ENCODE peak calls at places on chromosomes 4 and X, in nine cellular contexts. B, C, Y, M, I, V, Z, J and P are unnamed samples.

GRCh38 chrX:68681443-68681941 is 34.0 kb downstream of the STARD8 start:
- DNase-seq in M (peak), V (no peak), Y (no peak), I (peak), J (no peak), B (no peak), C (no peak), Z (no peak), P (no peak)

GRCh38 chr4:36476135-36476534 is 194.7 kb downstream of the DTHD1 start:
- DNase-seq in C (no peak), I (no peak), M (no peak), Y (no peak), B (no peak), Z (no peak), V (no peak), J (no peak), P (no peak)

GRCh38 chrX:3585719-3586118 is 127.7 kb downstream of the PRKX start:
- DNase-seq in J (no peak), B (no peak), C (no peak), Y (no peak), I (no peak), M (no peak), V (no peak), Z (peak), P (no peak)

GRCh38 chr4:15034071-15034764 is 31.9 kb downstream of the CPEB2 start:
- DNase-seq in B (no peak), C (no peak), M (peak), Y (no peak), Z (no peak), J (no peak), V (no peak), I (peak), P (no peak)

GRCh38 chrX:31656013-31656412 is 584.2 kb upstream of the FTHL17 start:
- DNase-seq in Y (no peak), I (peak), B (no peak), J (no peak), C (no peak), Z (no peak), V (no peak), M (peak), P (no peak)

GRCh38 chrX:71910526-71911022 is at the start of gene NHSL2:
- DNase-seq in Z (peak), M (peak), C (no peak), Y (no peak), B (no peak), I (no peak), V (no peak), J (no peak), P (no peak)

GRCh38 chr4:140163029-140163810 is 9.2 kb upstream of the MAML3 start:
- DNase-seq in V (no peak), J (no peak), C (no peak), I (peak), Y (no peak), B (no peak), M (peak), Z (no peak), P (no peak)

GRCh38 chr4:74202062-74202586 is 44.2 kb downstream of the MTHFD2L start:
- DNase-seq in V (no peak), C (no peak), Z (no peak), Y (no peak), B (no peak), J (no peak), M (peak), I (peak), P (no peak)

GRCh38 chrX:55663584-55663983 is 40.4 kb downstream of the FOXR2 start:
- DNase-seq in B (no peak), C (no peak), J (no peak), V (no peak), Z (no peak), M (no peak), Y (no peak), I (no peak), P (no peak)

GRCh38 chrX:153669174-153669890 is 4.3 kb downstream of the PNCK start:
- DNase-seq in B (peak), Y (no peak), Z (no peak), C (no peak), J (no peak), M (no peak), V (no peak), I (peak), P (no peak)

GRCh38 chr4:154686838-154687237 is 57.0 kb upstream of the LRAT start:
- DNase-seq in V (no peak), Z (no peak), J (no peak), B (no peak), C (no peak), Y (no peak), M (no peak), I (no peak), P (no peak)

GRCh38 chr4:81405900-81406401 is 65.8 kb downstream of the RASGEF1B start:
- DNase-seq in J (peak), M (peak), C (peak), V (no peak), Z (peak), I (peak), B (peak), Y (peak), P (no peak)

GRCh38 chrX:68461541-68461940 is 28.2 kb upstream of the OPHN1 start:
- DNase-seq in M (peak), Z (no peak), C (no peak), J (no peak), V (no peak), Y (no peak), B (no peak), I (no peak), P (no peak)

GRCh38 chr4:48196758-48197504 is 62.9 kb upstream of the TXK start:
- DNase-seq in Y (no peak), J (no peak), C (no peak), I (no peak), M (no peak), Z (no peak), B (peak), V (no peak), P (no peak)

GRCh38 chr4:94307231-94307840 is 35.3 kb downstream of the HPGDS start:
- DNase-seq in Z (no peak), Y (no peak), J (no peak), M (no peak), B (no peak), C (no peak), V (no peak), I (no peak), P (no peak)

GRCh38 chr4:147370473-147370872 is 110.4 kb upstream of the EDNRA start:
- DNase-seq in Z (no peak), I (peak), V (no peak), M (peak), Y (no peak), B (no peak), C (no peak), J (no peak), P (no peak)

GRCh38 chrX:84933956-84934556 is 69.6 kb upstream of the APOOL start:
- DNase-seq in C (no peak), M (no peak), I (no peak), V (no peak), Y (no peak), B (no peak), J (no peak), Z (no peak), P (no peak)

GRCh38 chr4:174303687-174304086 is 20.0 kb downstream of the CEP44 start:
- DNase-seq in J (no peak), C (no peak), B (no peak), M (no peak), Y (no peak), I (no peak), Z (no peak), V (no peak), P (no peak)

GRCh38 chr4:4656977-4657376 is 115.1 kb upstream of the STX18 start:
- DNase-seq in C (no peak), Y (no peak), Z (no peak), I (no peak), B (no peak), J (no peak), M (no peak), V (no peak), P (no peak)

GRCh38 chr4:66930216-66930615 is 615.1 kb downstream of the CENPC start:
- DNase-seq in M (no peak), V (no peak), B (no peak), C (no peak), I (no peak), Y (no peak), Z (peak), J (no peak), P (no peak)

GRCh38 chr4:133982533-133983224 is 218.9 kb downstream of the PABPC4L start:
- DNase-seq in V (no peak), I (no peak), B (no peak), Y (no peak), Z (no peak), C (no peak), J (no peak), M (peak), P (no peak)

GRCh38 chrX:118526149-118526548 is 30.5 kb downstream of the DOCK11 start:
- DNase-seq in I (no peak), C (no peak), J (no peak), Z (no peak), V (no peak), Y (no peak), M (no peak), B (no peak), P (no peak)

GRCh38 chr4:158722291-158722916 is 792 bp downstream of the PPID start:
- DNase-seq in C (no peak), I (peak), V (no peak), Z (no peak), B (peak), Y (no peak), J (no peak), M (peak), P (no peak)

GRCh38 chr4:3862640-3863420 is 96.6 kb downstream of the ADRA2C start:
- DNase-seq in J (no peak), I (no peak), V (no peak), Y (no peak), C (no peak), M (no peak), Z (no peak), B (no peak), P (no peak)

GRCh38 chr4:76718806-76719205 is 179.1 kb downstream of the SOWAHB start:
- DNase-seq in V (no peak), M (no peak), C (no peak), Z (no peak), B (no peak), Y (no peak), I (no peak), J (no peak), P (no peak)

GRCh38 chr4:108834787-108835384 is 72.0 kb upstream of the ETNPPL start:
- DNase-seq in V (no peak), I (peak), B (peak), M (peak), C (no peak), Z (no peak), Y (no peak), J (no peak), P (no peak)

GRCh38 chr4:183252959-183253358 is 67.1 kb downstream of the CLDN22 start:
- DNase-seq in I (no peak), C (no peak), J (no peak), Z (no peak), Y (no peak), B (no peak), M (no peak), V (no peak), P (no peak)